ENCODE peak calls at places on chromosomes 11 and 22, in nine cellular contexts. One of them, this sample, is unnamed.

GRCh38 chr22:20312396-20313191 is 7.3 kb downstream of the DGCR6L start:
- DNase-seq in activated naive CD4-positive, alpha-beta T cell treated with anti-CD3 and anti-CD28 coated beads, Interleukin-2, amount 10 ng/mL, durations not matched to agents 7 days and 5 days: peak
- DNase-seq in omental fat pad: no peak
- DNase-seq in T-helper 17 cell: no peak
- DNase-seq in dorsolateral prefrontal cortex: no peak
- DNase-seq in MCF 10A: no peak
- DNase-seq in mesendoderm: no peak
- DNase-seq in stimulated activated CD4-positive, alpha-beta T cell treated with anti-CD3 and anti-CD28 coated beads, Interleukin-12 subunit alpha, Interleukin-12 subunit beta, amount 100 ng/mL, for 48 hours: no peak
- DNase-seq in NCI-H524: no peak
- DNase-seq in this sample: no peak

GRCh38 chr22:46810856-46811786 is 48.7 kb downstream of the TBC1D22A start:
- DNase-seq in activated naive CD4-positive, alpha-beta T cell treated with anti-CD3 and anti-CD28 coated beads, Interleukin-2, amount 10 ng/mL, durations not matched to agents 7 days and 5 days: no peak
- DNase-seq in omental fat pad: no peak
- DNase-seq in T-helper 17 cell: no peak
- DNase-seq in dorsolateral prefrontal cortex: no peak
- DNase-seq in MCF 10A: no peak
- DNase-seq in mesendoderm: no peak
- DNase-seq in stimulated activated CD4-positive, alpha-beta T cell treated with anti-CD3 and anti-CD28 coated beads, Interleukin-12 subunit alpha, Interleukin-12 subunit beta, amount 100 ng/mL, for 48 hours: no peak
- DNase-seq in NCI-H524: no peak
- DNase-seq in this sample: no peak

GRCh38 chr11:9802291-9802861 is 138.5 kb downstream of the SWAP70 start:
- DNase-seq in activated naive CD4-positive, alpha-beta T cell treated with anti-CD3 and anti-CD28 coated beads, Interleukin-2, amount 10 ng/mL, durations not matched to agents 7 days and 5 days: no peak
- DNase-seq in omental fat pad: no peak
- DNase-seq in T-helper 17 cell: no peak
- DNase-seq in dorsolateral prefrontal cortex: no peak
- DNase-seq in MCF 10A: peak
- DNase-seq in mesendoderm: peak
- DNase-seq in stimulated activated CD4-positive, alpha-beta T cell treated with anti-CD3 and anti-CD28 coated beads, Interleukin-12 subunit alpha, Interleukin-12 subunit beta, amount 100 ng/mL, for 48 hours: no peak
- DNase-seq in NCI-H524: no peak
- DNase-seq in this sample: no peak

GRCh38 chr11:104254347-104254746 is 90.4 kb upstream of the PDGFD start:
- DNase-seq in activated naive CD4-positive, alpha-beta T cell treated with anti-CD3 and anti-CD28 coated beads, Interleukin-2, amount 10 ng/mL, durations not matched to agents 7 days and 5 days: peak
- DNase-seq in omental fat pad: no peak
- DNase-seq in T-helper 17 cell: no peak
- DNase-seq in dorsolateral prefrontal cortex: no peak
- DNase-seq in MCF 10A: peak
- DNase-seq in mesendoderm: peak
- DNase-seq in stimulated activated CD4-positive, alpha-beta T cell treated with anti-CD3 and anti-CD28 coated beads, Interleukin-12 subunit alpha, Interleukin-12 subunit beta, amount 100 ng/mL, for 48 hours: no peak
- DNase-seq in NCI-H524: peak
- DNase-seq in this sample: peak

GRCh38 chr22:10781571-10782403 is 4746.2 kb upstream of the OR11H1 start:
- DNase-seq in activated naive CD4-positive, alpha-beta T cell treated with anti-CD3 and anti-CD28 coated beads, Interleukin-2, amount 10 ng/mL, durations not matched to agents 7 days and 5 days: no peak
- DNase-seq in omental fat pad: no peak
- DNase-seq in T-helper 17 cell: no peak
- DNase-seq in dorsolateral prefrontal cortex: no peak
- DNase-seq in MCF 10A: no peak
- DNase-seq in mesendoderm: no peak
- DNase-seq in stimulated activated CD4-positive, alpha-beta T cell treated with anti-CD3 and anti-CD28 coated beads, Interleukin-12 subunit alpha, Interleukin-12 subunit beta, amount 100 ng/mL, for 48 hours: no peak
- DNase-seq in NCI-H524: no peak
- DNase-seq in this sample: no peak

GRCh38 chr22:46934746-46935491 is 172.5 kb downstream of the TBC1D22A start:
- DNase-seq in activated naive CD4-positive, alpha-beta T cell treated with anti-CD3 and anti-CD28 coated beads, Interleukin-2, amount 10 ng/mL, durations not matched to agents 7 days and 5 days: no peak
- DNase-seq in omental fat pad: no peak
- DNase-seq in T-helper 17 cell: no peak
- DNase-seq in dorsolateral prefrontal cortex: no peak
- DNase-seq in MCF 10A: peak
- DNase-seq in mesendoderm: peak
- DNase-seq in stimulated activated CD4-positive, alpha-beta T cell treated with anti-CD3 and anti-CD28 coated beads, Interleukin-12 subunit alpha, Interleukin-12 subunit beta, amount 100 ng/mL, for 48 hours: peak
- DNase-seq in NCI-H524: no peak
- DNase-seq in this sample: no peak

GRCh38 chr11:36222755-36223635 is 66.2 kb downstream of the COMMD9 start:
- DNase-seq in activated naive CD4-positive, alpha-beta T cell treated with anti-CD3 and anti-CD28 coated beads, Interleukin-2, amount 10 ng/mL, durations not matched to agents 7 days and 5 days: no peak
- DNase-seq in omental fat pad: no peak
- DNase-seq in T-helper 17 cell: no peak
- DNase-seq in dorsolateral prefrontal cortex: no peak
- DNase-seq in MCF 10A: no peak
- DNase-seq in mesendoderm: no peak
- DNase-seq in stimulated activated CD4-positive, alpha-beta T cell treated with anti-CD3 and anti-CD28 coated beads, Interleukin-12 subunit alpha, Interleukin-12 subunit beta, amount 100 ng/mL, for 48 hours: no peak
- DNase-seq in NCI-H524: peak
- DNase-seq in this sample: no peak

GRCh38 chr11:1226226-1226961 is 3.5 kb downstream of the MUC5B start:
- DNase-seq in activated naive CD4-positive, alpha-beta T cell treated with anti-CD3 and anti-CD28 coated beads, Interleukin-2, amount 10 ng/mL, durations not matched to agents 7 days and 5 days: peak
- DNase-seq in omental fat pad: no peak
- DNase-seq in T-helper 17 cell: no peak
- DNase-seq in dorsolateral prefrontal cortex: no peak
- DNase-seq in MCF 10A: no peak
- DNase-seq in mesendoderm: no peak
- DNase-seq in stimulated activated CD4-positive, alpha-beta T cell treated with anti-CD3 and anti-CD28 coated beads, Interleukin-12 subunit alpha, Interleukin-12 subunit beta, amount 100 ng/mL, for 48 hours: no peak
- DNase-seq in NCI-H524: no peak
- DNase-seq in this sample: peak

GRCh38 chr11:35792148-35792845 is 129.7 kb downstream of the TRIM44 start:
- DNase-seq in activated naive CD4-positive, alpha-beta T cell treated with anti-CD3 and anti-CD28 coated beads, Interleukin-2, amount 10 ng/mL, durations not matched to agents 7 days and 5 days: no peak
- DNase-seq in omental fat pad: no peak
- DNase-seq in T-helper 17 cell: no peak
- DNase-seq in dorsolateral prefrontal cortex: no peak
- DNase-seq in MCF 10A: peak
- DNase-seq in mesendoderm: no peak
- DNase-seq in stimulated activated CD4-positive, alpha-beta T cell treated with anti-CD3 and anti-CD28 coated beads, Interleukin-12 subunit alpha, Interleukin-12 subunit beta, amount 100 ng/mL, for 48 hours: no peak
- DNase-seq in NCI-H524: peak
- DNase-seq in this sample: no peak

GRCh38 chr11:5880329-5880728 is at the start of gene OR52E4:
- DNase-seq in activated naive CD4-positive, alpha-beta T cell treated with anti-CD3 and anti-CD28 coated beads, Interleukin-2, amount 10 ng/mL, durations not matched to agents 7 days and 5 days: no peak
- DNase-seq in omental fat pad: no peak
- DNase-seq in T-helper 17 cell: no peak
- DNase-seq in dorsolateral prefrontal cortex: no peak
- DNase-seq in MCF 10A: no peak
- DNase-seq in mesendoderm: no peak
- DNase-seq in stimulated activated CD4-positive, alpha-beta T cell treated with anti-CD3 and anti-CD28 coated beads, Interleukin-12 subunit alpha, Interleukin-12 subunit beta, amount 100 ng/mL, for 48 hours: no peak
- DNase-seq in NCI-H524: no peak
- DNase-seq in this sample: no peak

GRCh38 chr22:31036671-31037550 is 44.2 kb upstream of the SMTN start:
- DNase-seq in activated naive CD4-positive, alpha-beta T cell treated with anti-CD3 and anti-CD28 coated beads, Interleukin-2, amount 10 ng/mL, durations not matched to agents 7 days and 5 days: no peak
- DNase-seq in omental fat pad: no peak
- DNase-seq in T-helper 17 cell: no peak
- DNase-seq in dorsolateral prefrontal cortex: no peak
- DNase-seq in MCF 10A: peak
- DNase-seq in mesendoderm: no peak
- DNase-seq in stimulated activated CD4-positive, alpha-beta T cell treated with anti-CD3 and anti-CD28 coated beads, Interleukin-12 subunit alpha, Interleukin-12 subunit beta, amount 100 ng/mL, for 48 hours: no peak
- DNase-seq in NCI-H524: no peak
- DNase-seq in this sample: no peak

GRCh38 chr11:69014084-69014935 is 1.3 kb upstream of the MRGPRF start:
- DNase-seq in activated naive CD4-positive, alpha-beta T cell treated with anti-CD3 and anti-CD28 coated beads, Interleukin-2, amount 10 ng/mL, durations not matched to agents 7 days and 5 days: no peak
- DNase-seq in omental fat pad: no peak
- DNase-seq in T-helper 17 cell: no peak
- DNase-seq in dorsolateral prefrontal cortex: no peak
- DNase-seq in MCF 10A: no peak
- DNase-seq in mesendoderm: no peak
- DNase-seq in stimulated activated CD4-positive, alpha-beta T cell treated with anti-CD3 and anti-CD28 coated beads, Interleukin-12 subunit alpha, Interleukin-12 subunit beta, amount 100 ng/mL, for 48 hours: no peak
- DNase-seq in NCI-H524: peak
- DNase-seq in this sample: no peak

GRCh38 chr11:4074266-4074665 is 20.3 kb upstream of the RRM1 start:
- DNase-seq in activated naive CD4-positive, alpha-beta T cell treated with anti-CD3 and anti-CD28 coated beads, Interleukin-2, amount 10 ng/mL, durations not matched to agents 7 days and 5 days: no peak
- DNase-seq in omental fat pad: no peak
- DNase-seq in T-helper 17 cell: no peak
- DNase-seq in dorsolateral prefrontal cortex: no peak
- DNase-seq in MCF 10A: no peak
- DNase-seq in mesendoderm: no peak
- DNase-seq in stimulated activated CD4-positive, alpha-beta T cell treated with anti-CD3 and anti-CD28 coated beads, Interleukin-12 subunit alpha, Interleukin-12 subunit beta, amount 100 ng/mL, for 48 hours: no peak
- DNase-seq in NCI-H524: no peak
- DNase-seq in this sample: no peak

GRCh38 chr22:44931766-44932165 is 78.0 kb downstream of the PHF21B start:
- DNase-seq in activated naive CD4-positive, alpha-beta T cell treated with anti-CD3 and anti-CD28 coated beads, Interleukin-2, amount 10 ng/mL, durations not matched to agents 7 days and 5 days: no peak
- DNase-seq in omental fat pad: no peak
- DNase-seq in T-helper 17 cell: no peak
- DNase-seq in dorsolateral prefrontal cortex: no peak
- DNase-seq in MCF 10A: no peak
- DNase-seq in mesendoderm: no peak
- DNase-seq in stimulated activated CD4-positive, alpha-beta T cell treated with anti-CD3 and anti-CD28 coated beads, Interleukin-12 subunit alpha, Interleukin-12 subunit beta, amount 100 ng/mL, for 48 hours: no peak
- DNase-seq in NCI-H524: no peak
- DNase-seq in this sample: no peak

GRCh38 chr11:122287401-122287800 is 171.4 kb upstream of the BLID start:
- DNase-seq in activated naive CD4-positive, alpha-beta T cell treated with anti-CD3 and anti-CD28 coated beads, Interleukin-2, amount 10 ng/mL, durations not matched to agents 7 days and 5 days: no peak
- DNase-seq in omental fat pad: no peak
- DNase-seq in T-helper 17 cell: no peak
- DNase-seq in dorsolateral prefrontal cortex: no peak
- DNase-seq in MCF 10A: no peak
- DNase-seq in mesendoderm: no peak
- DNase-seq in stimulated activated CD4-positive, alpha-beta T cell treated with anti-CD3 and anti-CD28 coated beads, Interleukin-12 subunit alpha, Interleukin-12 subunit beta, amount 100 ng/mL, for 48 hours: no peak
- DNase-seq in NCI-H524: peak
- DNase-seq in this sample: peak